ENCODE peak calls at places on chromosome 2, in five cellular contexts. Y is A549, U is OCI-LY7, W is epithelial cell of esophagus, S is ovary. V is an unnamed sample.

GRCh38 chr2:180291552-180292421 is 284.7 kb upstream of the CWC22 start:
- DNase-seq in Y (peak; percentile 4), U (no peak), W (peak; percentile 82), S (no peak), V (peak; percentile 19)

GRCh38 chr2:144379891-144380311 is 140.0 kb downstream of the ZEB2 start:
- DNase-seq in Y (no peak), U (no peak), W (no peak), S (peak; percentile 37), V (no peak)

GRCh38 chr2:107412209-107412904 is 414.3 kb upstream of the RGPD4 start:
- DNase-seq in Y (no peak), U (no peak), W (no peak), S (no peak), V (peak; percentile 61)

GRCh38 chr2:25981596-25982272 is 563 bp downstream of the KIF3C start:
- DNase-seq in Y (no peak), U (peak; percentile 26), W (no peak), S (peak; percentile 20), V (peak; percentile 24)

GRCh38 chr2:174337337-174338154 is 2.8 kb downstream of the SP9 start:
- DNase-seq in Y (no peak), U (peak; percentile 23), W (peak; percentile 38), S (no peak), V (peak; percentile 31)

GRCh38 chr2:148590613-148591012 is 53.9 kb upstream of the EPC2 start:
- DNase-seq in Y (no peak), U (no peak), W (peak; percentile 28), S (no peak), V (no peak)

GRCh38 chr2:71595549-71595948 is 142.2 kb downstream of the DYSF start:
- DNase-seq in Y (no peak), U (no peak), W (peak; percentile 9), S (no peak), V (no peak)

GRCh38 chr2:70608373-70608772 is 54.7 kb upstream of the TGFA start:
- DNase-seq in Y (peak; percentile 36), U (no peak), W (peak; percentile 10), S (no peak), V (no peak)

GRCh38 chr2:214217599-214217998 is 193.3 kb upstream of the VWC2L start:
- DNase-seq in Y (no peak), U (no peak), W (peak; percentile 62), S (no peak), V (no peak)

GRCh38 chr2:181810823-181811695 is 80.5 kb upstream of the ITPRID2 start:
- DNase-seq in Y (peak; percentile 68), U (no peak), W (peak; percentile 96), S (no peak), V (peak; percentile 34)

GRCh38 chr2:202548240-202548639 is 86.5 kb upstream of the FAM117B start:
- DNase-seq in Y (no peak), U (no peak), W (no peak), S (no peak), V (no peak)

GRCh38 chr2:227161947-227162346 is 2.1 kb downstream of the COL4A4 start:
- DNase-seq in Y (no peak), U (no peak), W (no peak), S (no peak), V (no peak)

GRCh38 chr2:237732790-237733349 is 65.7 kb upstream of the RBM44 start:
- DNase-seq in Y (no peak), U (no peak), W (no peak), S (no peak), V (no peak)

GRCh38 chr2:54052825-54053718 is 62.3 kb upstream of the ACYP2 start:
- DNase-seq in Y (no peak), U (peak; percentile 33), W (peak; percentile 42), S (no peak), V (no peak)

GRCh38 chr2:23350026-23350791 is 34.8 kb upstream of the KLHL29 start:
- DNase-seq in Y (no peak), U (no peak), W (no peak), S (no peak), V (peak; percentile 7)

GRCh38 chr2:5691659-5692529 is at the start of gene SOX11:
- DNase-seq in Y (no peak), U (peak; percentile 85), W (peak; percentile 37), S (no peak), V (peak; percentile 76)

GRCh38 chr2:62793213-62793612 is 87.7 kb downstream of the EHBP1 start:
- DNase-seq in Y (no peak), U (no peak), W (no peak), S (no peak), V (no peak)

GRCh38 chr2:62792408-62792807 is 86.9 kb downstream of the EHBP1 start:
- DNase-seq in Y (no peak), U (no peak), W (no peak), S (no peak), V (no peak)

GRCh38 chr2:62794791-62795190 is 89.3 kb downstream of the EHBP1 start:
- DNase-seq in Y (no peak), U (no peak), W (peak; percentile 76), S (no peak), V (no peak)

GRCh38 chr2:62797107-62797506 is 91.6 kb downstream of the EHBP1 start:
- DNase-seq in Y (no peak), U (no peak), W (no peak), S (no peak), V (no peak)

DNA sequence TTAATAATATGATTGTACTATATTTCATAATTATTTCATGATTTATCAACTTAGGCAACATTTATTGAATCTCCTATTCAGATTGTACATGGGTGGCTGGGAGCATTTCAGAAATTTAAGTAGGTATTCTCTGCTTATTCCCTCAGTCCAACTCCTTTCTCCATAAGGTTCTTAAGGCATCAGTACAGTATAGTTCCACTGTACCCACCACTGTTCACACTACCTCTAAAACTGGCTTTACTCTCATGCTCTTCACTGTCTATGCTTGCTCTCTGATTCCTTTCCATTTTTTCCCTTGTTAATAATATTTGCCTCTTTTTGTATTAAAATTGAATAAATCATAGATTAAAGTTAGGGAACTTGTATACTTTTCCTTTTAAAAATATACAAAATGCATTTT is 89.8 kb downstream of the EHBP1 start:
- DNase-seq in Y (no peak), U (no peak), W (no peak), S (no peak), V (no peak)
- H3K4me3 ChIP-seq in Y (no peak overlapping the region), U (no peak overlapping the region), W (no peak overlapping the region), S (no peak overlapping the region), V (no peak overlapping the region)

DNA sequence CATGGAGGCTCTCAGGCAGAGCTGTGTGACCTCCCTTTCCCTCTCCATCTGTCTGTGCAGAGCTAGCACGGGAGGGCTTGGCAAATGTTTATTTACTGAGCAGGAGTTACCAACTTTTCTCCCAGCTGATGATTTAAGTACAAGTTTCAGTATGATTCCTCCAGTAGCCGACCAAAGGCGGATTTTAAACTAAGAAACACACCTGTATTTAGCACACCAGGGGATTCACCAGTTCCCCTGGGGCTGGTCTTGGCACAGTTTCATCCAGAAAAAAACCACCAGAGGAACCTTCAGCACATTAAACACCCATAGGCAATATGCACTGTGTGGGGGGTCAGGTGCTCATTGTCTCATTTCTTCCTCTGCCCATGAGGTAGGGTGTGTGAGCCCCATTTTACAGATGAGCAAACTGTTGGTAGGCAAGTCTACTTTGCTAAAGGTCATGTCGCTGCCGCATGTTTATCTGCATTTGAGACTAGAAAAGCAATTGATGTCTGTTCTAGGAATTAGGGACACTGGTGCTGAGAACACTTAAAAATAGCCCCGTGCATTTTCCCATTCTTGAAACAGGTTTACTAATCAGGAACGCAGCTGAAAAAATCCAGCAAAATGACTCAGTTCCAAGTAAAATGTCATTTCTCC is 167.0 kb upstream of the ID2 start:
- DNase-seq in Y (no peak), U (peak; percentile 78), W (no peak), S (no peak), V (no peak)
- H3K4me3 ChIP-seq in Y (no peak overlapping the region), U (peak overlapping the region; percentile 47), W (no peak overlapping the region), S (no peak overlapping the region), V (no peak overlapping the region)

DNA sequence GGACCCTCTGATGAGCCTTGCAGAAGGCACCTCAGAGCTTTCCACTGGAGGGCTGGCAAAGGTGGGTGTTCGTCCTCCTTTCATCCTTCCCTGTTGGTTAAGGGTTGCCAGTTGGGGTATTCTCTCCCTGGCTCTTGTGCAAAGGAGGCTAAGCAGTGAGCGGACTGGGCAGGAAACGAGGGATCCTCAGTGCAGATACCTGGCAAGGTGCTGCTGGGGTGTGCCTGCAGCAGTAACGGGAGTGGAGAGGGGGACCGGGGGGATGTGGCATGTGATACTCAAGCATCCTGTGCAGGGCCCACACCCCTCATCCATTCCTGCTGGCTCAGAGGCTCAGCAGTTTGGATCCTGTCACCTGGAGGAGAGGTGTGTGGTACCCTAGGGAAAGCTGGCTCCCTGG is 4.2 kb upstream of the ADCY3 start:
- DNase-seq in Y (no peak), U (no peak), W (no peak), S (no peak), V (no peak)
- H3K4me3 ChIP-seq in Y (no peak overlapping the region), U (no peak overlapping the region), W (no peak overlapping the region), S (no peak overlapping the region), V (no peak overlapping the region)

GRCh38 chr2:38535404-38535744 is 67.4 kb downstream of the HNRNPLL start:
- DNase-seq in Y (no peak), U (no peak), W (no peak), S (no peak), V (no peak)

GRCh38 chr2:38534746-38535403 is 67.9 kb downstream of the HNRNPLL start:
- DNase-seq in Y (no peak), U (no peak), W (no peak), S (no peak), V (no peak)

GRCh38 chr2:38537937-38538525 is 64.7 kb downstream of the HNRNPLL start:
- DNase-seq in Y (no peak), U (no peak), W (no peak), S (no peak), V (no peak)

GRCh38 chr2:38533757-38534545 is 68.8 kb downstream of the HNRNPLL start:
- DNase-seq in Y (no peak), U (no peak), W (peak; percentile 20), S (no peak), V (no peak)

DNA sequence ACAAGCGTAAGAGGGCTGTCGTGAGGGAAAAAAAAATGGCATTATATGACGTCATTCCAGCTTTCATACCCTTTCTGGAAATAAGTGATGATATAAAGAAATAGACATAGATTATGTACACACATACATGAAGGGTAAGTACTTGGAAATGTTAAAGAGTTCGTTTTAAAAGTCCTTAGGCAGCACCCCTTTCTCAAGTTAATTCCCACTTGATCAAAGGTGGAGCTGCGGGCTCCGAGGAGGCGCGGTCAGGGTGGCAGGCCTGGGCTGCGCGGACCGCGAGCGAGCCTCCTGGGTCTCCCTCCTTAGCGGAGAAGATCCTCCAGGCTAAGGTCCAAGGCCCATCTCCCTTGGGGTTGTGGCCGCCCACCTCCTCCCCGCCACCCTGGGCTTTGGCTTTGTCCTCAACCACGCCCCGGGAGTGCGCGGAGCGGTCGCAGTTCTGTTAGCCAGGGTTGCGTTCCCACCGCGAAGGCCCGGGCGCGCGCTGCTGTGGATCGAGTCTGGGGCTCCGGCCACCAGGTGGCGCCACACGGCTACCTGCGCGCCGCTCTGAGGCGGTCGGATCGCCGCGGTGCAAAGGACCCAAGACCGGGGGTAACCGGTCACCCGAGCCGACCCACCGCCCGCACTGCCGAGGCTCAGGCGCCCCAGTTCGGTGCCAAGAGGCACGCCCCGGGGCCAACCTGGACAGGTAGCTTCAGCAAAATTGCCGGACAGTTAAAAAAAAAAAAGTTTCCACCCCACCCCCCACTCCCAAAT is 66.8 kb downstream of the HNRNPLL start:
- DNase-seq in Y (peak; percentile 76), U (peak; percentile 87), W (peak; percentile 68), S (peak; percentile 82), V (peak; percentile 70)
- H3K4me3 ChIP-seq in Y (peak overlapping the region; percentile 68), U (peak overlapping the region; percentile 62), W (peak overlapping the region; percentile 45), S (peak overlapping the region; percentile 46), V (peak overlapping the region; percentile 44)

DNA sequence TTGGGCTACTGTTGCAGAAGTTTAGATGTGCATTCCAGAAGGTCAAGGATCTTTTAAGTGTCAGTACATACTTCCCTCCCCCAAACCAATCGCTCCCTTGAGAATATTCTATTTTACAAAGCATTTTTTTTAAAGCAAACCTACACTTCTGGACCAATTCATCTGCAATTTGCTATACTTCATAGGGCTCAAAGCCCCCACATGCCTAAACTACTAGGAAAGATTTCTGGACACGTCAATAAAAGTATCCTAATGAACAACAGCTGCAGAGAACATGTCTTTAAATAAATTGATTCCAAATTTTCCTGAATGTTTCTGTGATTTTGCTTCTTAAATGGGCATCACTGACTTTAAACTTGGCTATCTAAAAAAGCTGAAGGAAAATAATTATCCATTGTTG is 157.6 kb downstream of the RDH14 start:
- DNase-seq in Y (no peak), U (no peak), W (no peak), S (no peak), V (no peak)
- H3K4me3 ChIP-seq in Y (no peak overlapping the region), U (no peak overlapping the region), W (no peak overlapping the region), S (no peak overlapping the region), V (no peak overlapping the region)